ENCODE peak calls at places on chromosomes 7 and 10, in five cellular contexts. O is progenitor cell of endocrine pancreas, B is OCI-LY7, C is colonic mucosa, D is NCI-H2107. H is an unnamed sample.

GRCh38 chr10:58508316-58508715 is 4.4 kb upstream of the BICC1 start:
- DNase-seq in O (no peak), B (no peak), C (no peak), D (no peak), H (no peak)

GRCh38 chr7:105261689-105262088 is 127.0 kb downstream of the SRPK2 start:
- DNase-seq in O (no peak), B (no peak), C (no peak), D (no peak), H (no peak)

GRCh38 chr10:114471906-114472873 is 67.9 kb upstream of the AFAP1L2 start:
- DNase-seq in O (no peak), B (no peak), C (peak), D (no peak), H (no peak)

GRCh38 chr10:2620827-2621521 is 446.4 kb upstream of the PFKP start:
- DNase-seq in O (no peak), B (no peak), C (no peak), D (no peak), H (no peak)

GRCh38 chr7:43467406-43467805 is 115.5 kb upstream of the STK17A start:
- DNase-seq in O (no peak), B (no peak), C (no peak), D (no peak), H (no peak)

GRCh38 chr7:155871211-155871610 is 58.9 kb upstream of the SHH start:
- DNase-seq in O (no peak), B (no peak), C (peak), D (no peak), H (no peak)

GRCh38 chr10:17206210-17206709 is 4.8 kb upstream of the TRDMT1 start:
- DNase-seq in O (no peak), B (no peak), C (no peak), D (no peak), H (no peak)

GRCh38 chr10:30378607-30379006 is 29.5 kb upstream of the MTPAP start:
- DNase-seq in O (no peak), B (no peak), C (no peak), D (no peak), H (no peak)

GRCh38 chr10:15901889-15902288 is 41.6 kb upstream of the MINDY3 start:
- DNase-seq in O (no peak), B (no peak), C (no peak), D (no peak), H (no peak)

GRCh38 chr10:107732045-107732444 is 567.5 kb upstream of the SORCS1 start:
- DNase-seq in O (no peak), B (no peak), C (no peak), D (no peak), H (no peak)